ENCODE peak calls at places on chromosomes 6 and 20, in seven cellular contexts. E, I, G, A, J, X and R are unnamed samples.
A peak's percentile ranks its signal among the peaks of the same experiment; 100 is the strongest.

GRCh38 chr6:45031601-45032000 is 296.5 kb upstream of the RUNX2 start:
- DNase-seq in E (no peak), I (no peak), G (no peak), A (no peak), J (no peak), X (no peak), R (peak; percentile 27)

GRCh38 chr20:7868108-7868507 is 72.2 kb downstream of the HAO1 start:
- DNase-seq in E (no peak), I (no peak), G (no peak), A (no peak), J (no peak), X (no peak), R (no peak)

GRCh38 chr6:5099537-5099936 is 14.4 kb downstream of the PPP1R3G start:
- DNase-seq in E (no peak), I (no peak), G (no peak), A (no peak), J (no peak), X (no peak), R (no peak)

GRCh38 chr20:16287776-16288175 is 285.5 kb downstream of the KIF16B start:
- DNase-seq in E (no peak), I (no peak), G (no peak), A (no peak), J (no peak), X (no peak), R (no peak)

GRCh38 chr6:87827291-87827690 is 125.3 kb upstream of the AKIRIN2 start:
- DNase-seq in E (no peak), I (no peak), G (no peak), A (no peak), J (no peak), X (no peak), R (no peak)

GRCh38 chr6:95091823-95092436 is 485.4 kb upstream of the MANEA start:
- DNase-seq in E (peak; percentile 66), I (no peak), G (no peak), A (no peak), J (peak; percentile 72), X (peak; percentile 54), R (no peak)

GRCh38 chr6:166660157-166660686 is 33.2 kb upstream of the RPS6KA2 start:
- DNase-seq in E (no peak), I (no peak), G (no peak), A (no peak), J (no peak), X (no peak), R (no peak)

GRCh38 chr6:42374027-42374669 is 77.6 kb downstream of the TRERF1 start:
- DNase-seq in E (no peak), I (no peak), G (no peak), A (no peak), J (no peak), X (no peak), R (no peak)

GRCh38 chr6:139480356-139480833 is 105.9 kb upstream of the CITED2 start:
- DNase-seq in E (no peak), I (no peak), G (no peak), A (no peak), J (no peak), X (no peak), R (no peak)

GRCh38 chr6:13604135-13604534 is 11.0 kb upstream of the NOL7 start:
- DNase-seq in E (no peak), I (no peak), G (no peak), A (no peak), J (no peak), X (no peak), R (no peak)

GRCh38 chr6:113683968-113684367 is 173.2 kb upstream of the MARCKS start:
- DNase-seq in E (no peak), I (peak; percentile 80), G (no peak), A (no peak), J (no peak), X (no peak), R (no peak)

GRCh38 chr6:53311586-53311935 is 37.2 kb downstream of the ELOVL5 start:
- DNase-seq in E (peak; percentile 57), I (no peak), G (no peak), A (no peak), J (no peak), X (no peak), R (no peak)

GRCh38 chr20:57838670-57839142 is 128.9 kb upstream of the PMEPA1 start:
- DNase-seq in E (no peak), I (no peak), G (no peak), A (no peak), J (no peak), X (no peak), R (no peak)

GRCh38 chr6:36766649-36766945 is 69.0 kb downstream of the RAB44 start:
- DNase-seq in E (no peak), I (no peak), G (peak; percentile 25), A (no peak), J (no peak), X (no peak), R (no peak)

GRCh38 chr6:52063584-52064400 is 23.6 kb downstream of the PKHD1 start:
- DNase-seq in E (peak; percentile 57), I (no peak), G (peak; percentile 57), A (no peak), J (peak; percentile 30), X (peak; percentile 36), R (peak; percentile 35)

GRCh38 chr20:50329981-50330503 is 139.4 kb downstream of the CEBPB start:
- DNase-seq in E (no peak), I (no peak), G (no peak), A (no peak), J (no peak), X (no peak), R (no peak)

GRCh38 chr20:539848-540247 is 3.7 kb downstream of the CSNK2A1 start:
- DNase-seq in E (peak; percentile 87), I (no peak), G (no peak), A (no peak), J (peak; percentile 49), X (no peak), R (no peak)

GRCh38 chr20:539236-539635 is 4.4 kb downstream of the CSNK2A1 start:
- DNase-seq in E (no peak), I (no peak), G (no peak), A (no peak), J (no peak), X (no peak), R (no peak)

GRCh38 chr20:537983-538382 is 5.6 kb downstream of the CSNK2A1 start:
- DNase-seq in E (no peak), I (no peak), G (no peak), A (no peak), J (no peak), X (no peak), R (no peak)

GRCh38 chr20:535958-536357 is 7.6 kb downstream of the CSNK2A1 start:
- DNase-seq in E (no peak), I (peak; percentile 63), G (no peak), A (no peak), J (no peak), X (no peak), R (no peak)

DNA sequence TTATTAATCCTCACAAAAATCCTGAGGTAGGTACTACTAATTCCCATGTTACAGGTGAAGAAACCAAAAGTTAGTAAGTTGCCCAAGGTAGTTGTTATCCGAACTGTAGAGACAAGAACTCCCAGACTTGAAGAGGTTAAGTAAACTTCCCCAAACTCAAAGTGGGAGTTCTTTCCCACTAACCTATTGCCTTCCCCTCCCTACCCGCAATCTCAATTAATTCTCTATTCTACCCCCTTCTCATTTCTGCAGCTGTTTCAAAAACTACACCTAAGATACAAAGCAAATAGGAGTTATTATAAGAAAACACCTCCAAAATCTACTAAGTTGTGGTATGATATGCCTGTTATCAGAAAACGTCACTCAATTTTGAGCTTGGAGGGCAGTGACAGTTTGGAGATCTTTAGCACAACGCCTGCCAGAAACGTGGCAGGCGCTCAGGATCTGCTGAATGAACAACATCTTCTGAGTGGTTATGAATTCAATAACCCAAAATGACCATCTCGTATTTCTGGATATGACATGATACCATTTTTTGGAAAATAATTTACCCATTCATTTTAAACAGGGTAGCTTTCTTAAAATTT is 7.1 kb downstream of the CSNK2A1 start:
- DNase-seq in E (no peak), I (no peak), G (no peak), A (no peak), J (no peak), X (no peak), R (no peak)
- H3K4me1 ChIP-seq in E (peaks cover 17% of the 10 kb centered on the region), I (peaks cover 19% of the 10 kb centered on the region), G (peaks cover 63% of the 10 kb centered on the region), A (peaks cover 93% of the 10 kb centered on the region), J (peaks cover 3% of the 10 kb centered on the region), X (peaks cover 53% of the 10 kb centered on the region), R (peaks cover 20% of the 10 kb centered on the region)

DNA sequence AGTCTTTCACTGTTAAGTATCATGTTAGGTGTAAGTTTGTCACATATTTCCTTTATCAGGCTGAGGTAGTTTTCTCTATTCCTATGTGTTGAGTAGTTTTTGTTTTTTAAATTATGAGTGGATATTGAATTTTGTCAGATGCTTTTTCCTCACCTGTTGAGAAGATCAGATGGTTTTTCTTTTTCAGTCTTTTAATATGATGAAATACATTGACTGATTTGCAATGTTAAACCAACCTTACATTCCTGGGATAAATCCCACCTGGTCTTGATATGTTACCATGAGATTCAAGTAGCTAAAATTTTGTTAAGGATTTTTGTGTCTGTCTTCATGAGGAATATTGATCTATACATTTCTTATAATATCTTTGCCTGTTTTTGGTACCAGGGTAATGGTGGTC is 52.1 kb downstream of the FOXO3 start:
- DNase-seq in E (no peak), I (no peak), G (no peak), A (no peak), J (no peak), X (no peak), R (no peak)
- H3K4me1 ChIP-seq in E (peaks cover 46% of the 10 kb centered on the region), I (peaks cover 28% of the 10 kb centered on the region), G (peaks cover 80% of the 10 kb centered on the region), A (peaks cover 92% of the 10 kb centered on the region), J (peaks cover 8% of the 10 kb centered on the region), X (no peaks in the 10 kb centered on the region), R (peaks cover 23% of the 10 kb centered on the region)

DNA sequence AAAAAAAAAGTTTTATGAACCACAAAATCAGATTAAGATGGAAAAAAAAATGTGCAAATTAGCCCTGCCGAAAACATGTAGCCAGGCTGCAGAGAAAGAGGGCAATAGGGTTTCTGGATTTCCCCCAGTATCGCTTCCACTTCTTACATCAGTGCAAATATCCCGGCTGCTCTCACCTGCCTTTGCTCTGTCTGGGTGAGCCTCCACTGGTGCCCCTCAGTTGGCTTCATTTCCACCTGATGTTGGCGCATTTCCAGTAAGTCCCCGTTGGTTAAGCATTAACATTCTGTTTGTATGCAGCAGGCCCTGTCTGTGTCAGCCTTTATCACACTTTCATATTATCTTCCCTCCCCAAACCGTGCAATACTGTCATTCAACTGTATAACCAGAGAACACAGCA is 215.1 kb downstream of the CBLN4 start:
- DNase-seq in E (no peak), I (no peak), G (no peak), A (no peak), J (no peak), X (no peak), R (no peak)
- H3K4me1 ChIP-seq in E (no peaks in the 10 kb centered on the region), I (no peaks in the 10 kb centered on the region), G (no peaks in the 10 kb centered on the region), A (no peaks in the 10 kb centered on the region), J (no peaks in the 10 kb centered on the region), X (no peaks in the 10 kb centered on the region), R (no peaks in the 10 kb centered on the region)

GRCh38 chr20:48298424-48298823 is 513.1 kb upstream of the SULF2 start:
- DNase-seq in E (no peak), I (no peak), G (no peak), A (no peak), J (no peak), X (no peak), R (no peak)

GRCh38 chr20:48294196-48294595 is 508.9 kb upstream of the SULF2 start:
- DNase-seq in E (peak; percentile 63), I (no peak), G (no peak), A (no peak), J (peak; percentile 39), X (no peak), R (no peak)

GRCh38 chr20:48294942-48295341 is 509.7 kb upstream of the SULF2 start:
- DNase-seq in E (peak; percentile 12), I (no peak), G (no peak), A (no peak), J (no peak), X (no peak), R (no peak)

GRCh38 chr20:48295445-48295903 is 510.2 kb upstream of the SULF2 start:
- DNase-seq in E (peak; percentile 91), I (peak; percentile 99), G (no peak), A (no peak), J (peak; percentile 94), X (peak; percentile 88), R (peak; percentile 95)

GRCh38 chr20:48295966-48296421 is 510.7 kb upstream of the SULF2 start:
- DNase-seq in E (peak; percentile 82), I (peak; percentile 67), G (no peak), A (no peak), J (peak; percentile 76), X (no peak), R (no peak)
- H3K4me1 ChIP-seq in E (peaks cover 35% of the 10 kb centered on the region), I (peaks cover 59% of the 10 kb centered on the region), G (no peaks in the 10 kb centered on the region), A (peaks cover 36% of the 10 kb centered on the region), J (peaks cover 14% of the 10 kb centered on the region), X (peaks cover 57% of the 10 kb centered on the region), R (peaks cover 38% of the 10 kb centered on the region)